ENCODE peak calls at places on chromosomes 5 and 9, in nine cellular contexts. G is iris pigment epithelial cell; P is KG1; K is NCI-H1092 treated with DMSO at 0.1 percent for 48 hours; Y is activated T-helper 1 cell treated with anti-CD3 and anti-CD28 coated beads, Interleukin-12 subunit alpha, Interleukin-12 subunit beta, Interleukin-2, Interleukin-4 antibody, amounts not matched to agents 30 ng/mL and 10 ng/mL and 1 ng/mL, durations not matched to agents 14 hours and 24 hours and 36 hours; N is fibroblast of lung; R is lower lobe of right lung; O is stimulated activated CD8-positive, alpha-beta memory T cell treated with anti-CD3 and anti-CD28 coated beads, Interleukin-7, amount 100 ng/mL, for 1 hour; F is iPS DF 6.9. V is an unnamed sample.

GRCh38 chr5:156042726-156043125 is 284.2 kb upstream of the SGCD start:
- DNase-seq in N (no peak), F (peak; percentile 27), R (no peak), P (no peak), O (no peak), Y (no peak), G (no peak), K (no peak), V (no peak)

GRCh38 chr5:956941-957729 is 51.5 kb upstream of the NKD2 start:
- DNase-seq in K (no peak), N (peak; percentile 84), R (no peak), F (no peak), O (no peak), P (no peak), Y (peak; percentile 42), G (peak; percentile 78), V (peak; percentile 90)

GRCh38 chr5:135747824-135748223 is 86.6 kb upstream of the SLC25A48 start:
- DNase-seq in Y (no peak), G (no peak), N (no peak), O (no peak), F (no peak), K (no peak), P (no peak), R (no peak), V (no peak)

GRCh38 chr5:78819166-78819565 is 165.9 kb downstream of the ARSB start:
- DNase-seq in Y (no peak), P (no peak), O (no peak), F (no peak), N (no peak), G (no peak), K (no peak), R (no peak), V (no peak)

GRCh38 chr5:149887622-149888183 is 56.9 kb downstream of the PDE6A start:
- DNase-seq in F (no peak), O (no peak), K (no peak), Y (no peak), N (peak; percentile 56), G (peak; percentile 95), R (no peak), P (no peak), V (peak; percentile 94)

GRCh38 chr9:107472581-107473335 is 16.8 kb downstream of the KLF4 start:
- DNase-seq in R (no peak), Y (no peak), O (no peak), K (peak; percentile 67), F (no peak), N (no peak), P (no peak), G (no peak), V (no peak)

GRCh38 chr9:108419379-108419778 is 436.4 kb downstream of the ACTL7B start:
- DNase-seq in N (no peak), G (no peak), P (no peak), Y (no peak), F (no peak), O (no peak), K (no peak), R (no peak), V (no peak)

GRCh38 chr9:126615251-126615790 is 1.6 kb downstream of the LMX1B start:
- DNase-seq in O (no peak), Y (peak; percentile 9), G (peak; percentile 69), N (peak; percentile 7), K (peak; percentile 11), R (peak; percentile 60), P (no peak), F (no peak), V (no peak)

GRCh38 chr9:121048618-121049017 is 1.5 kb downstream of the C5 start:
- DNase-seq in P (no peak), K (no peak), O (no peak), R (no peak), Y (no peak), G (no peak), N (no peak), F (no peak), V (no peak)

GRCh38 chr5:113242481-113243348 is 192.1 kb downstream of the TSSK1B start:
- DNase-seq in F (no peak), P (no peak), Y (no peak), K (no peak), G (no peak), N (no peak), R (no peak), O (no peak), V (no peak)

GRCh38 chr9:5568868-5569267 is 58.5 kb downstream of the PDCD1LG2 start:
- DNase-seq in R (no peak), F (no peak), O (no peak), P (no peak), Y (no peak), K (no peak), N (no peak), G (no peak), V (no peak)

GRCh38 chr5:66840527-66841013 is 244.4 kb downstream of the MAST4 start:
- DNase-seq in N (no peak), O (no peak), K (no peak), G (no peak), F (no peak), P (no peak), R (no peak), Y (peak; percentile 53), V (no peak)

GRCh38 chr5:11602298-11602697 is 301.9 kb downstream of the CTNND2 start:
- DNase-seq in G (no peak), R (no peak), P (no peak), F (no peak), K (no peak), Y (no peak), N (no peak), O (no peak), V (no peak)

GRCh38 chr9:2817987-2818386 is 25.9 kb downstream of the PUM3 start:
- DNase-seq in F (no peak), R (no peak), N (peak; percentile 74), G (peak; percentile 57), Y (no peak), P (no peak), O (no peak), K (no peak), V (peak; percentile 65)

V was measured in EL.